ENCODE peak calls at places on chromosomes 13 and 19, in five cellular contexts. One of them, this sample, is unnamed.
A peak's percentile ranks its signal among the peaks of the same experiment; 100 is the strongest.

GRCh38 chr19:13121551-13122274 is 3.6 kb downstream of the NACC1 start:
- DNase-seq in mammary epithelial cell: no peak
- DNase-seq in tibial nerve: no peak
- DNase-seq in neural progenitor cell: no peak
- DNase-seq in transverse colon: no peak
- DNase-seq in this sample: no peak

GRCh38 chr19:41871573-41872383 is 5.3 kb upstream of the CD79A start:
- DNase-seq in neural progenitor cell: no peak
- DNase-seq in tibial nerve: no peak
- DNase-seq in mammary epithelial cell: no peak
- DNase-seq in transverse colon: peak; percentile 78
- DNase-seq in this sample: no peak

GRCh38 chr13:80840313-80840976 is 499.5 kb upstream of the SPRY2 start:
- DNase-seq in neural progenitor cell: peak; percentile 56
- DNase-seq in transverse colon: no peak
- DNase-seq in mammary epithelial cell: no peak
- DNase-seq in tibial nerve: peak; percentile 23
- DNase-seq in this sample: no peak

GRCh38 chr13:41071775-41072174 is 10.5 kb downstream of the WBP4 start:
- DNase-seq in tibial nerve: no peak
- DNase-seq in transverse colon: no peak
- DNase-seq in mammary epithelial cell: no peak
- DNase-seq in neural progenitor cell: no peak
- DNase-seq in this sample: no peak

GRCh38 chr19:10120538-10121198 is 969 bp upstream of the EIF3G start:
- DNase-seq in neural progenitor cell: no peak
- DNase-seq in mammary epithelial cell: peak; percentile 88
- DNase-seq in transverse colon: no peak
- DNase-seq in tibial nerve: no peak
- DNase-seq in this sample: peak; percentile 74

GRCh38 chr19:38319421-38320258 is at the start of gene KCNK6:
- DNase-seq in transverse colon: peak; percentile 82
- DNase-seq in neural progenitor cell: peak; percentile 78
- DNase-seq in tibial nerve: peak; percentile 22
- DNase-seq in mammary epithelial cell: peak; percentile 71
- DNase-seq in this sample: no peak

GRCh38 chr13:112067871-112068305 is 939 bp downstream of the SOX1 start:
- DNase-seq in tibial nerve: no peak
- DNase-seq in neural progenitor cell: peak; percentile 76
- DNase-seq in transverse colon: no peak
- DNase-seq in mammary epithelial cell: no peak
- DNase-seq in this sample: no peak

GRCh38 chr13:27183561-27184147 is 12.0 kb upstream of the USP12 start:
- DNase-seq in transverse colon: no peak
- DNase-seq in neural progenitor cell: no peak
- DNase-seq in mammary epithelial cell: no peak
- DNase-seq in tibial nerve: no peak
- DNase-seq in this sample: no peak

GRCh38 chr19:43482193-43482592 is 16.8 kb upstream of the LYPD3 start:
- DNase-seq in transverse colon: no peak
- DNase-seq in mammary epithelial cell: no peak
- DNase-seq in neural progenitor cell: no peak
- DNase-seq in tibial nerve: no peak
- DNase-seq in this sample: no peak

GRCh38 chr19:38658462-38659306 is 11.2 kb downstream of the ACTN4 start:
- DNase-seq in mammary epithelial cell: peak; percentile 99
- DNase-seq in tibial nerve: no peak
- DNase-seq in neural progenitor cell: no peak
- DNase-seq in transverse colon: peak; percentile 56
- DNase-seq in this sample: peak; percentile 91

GRCh38 chr19:46337487-46337886 is 9.4 kb upstream of the PPP5C start:
- DNase-seq in neural progenitor cell: no peak
- DNase-seq in transverse colon: no peak
- DNase-seq in tibial nerve: no peak
- DNase-seq in mammary epithelial cell: no peak
- DNase-seq in this sample: no peak

GRCh38 chr13:30020726-30021312 is 170.4 kb upstream of the UBL3 start:
- DNase-seq in neural progenitor cell: no peak
- DNase-seq in mammary epithelial cell: peak; percentile 76
- DNase-seq in tibial nerve: no peak
- DNase-seq in transverse colon: no peak
- DNase-seq in this sample: peak; percentile 37

GRCh38 chr19:778910-779653 is 18.2 kb upstream of the PTBP1 start:
- DNase-seq in neural progenitor cell: no peak
- DNase-seq in tibial nerve: peak; percentile 70
- DNase-seq in mammary epithelial cell: peak; percentile 95
- DNase-seq in transverse colon: peak; percentile 38
- DNase-seq in this sample: peak; percentile 92

GRCh38 chr19:10270616-10271394 is at the start of gene ICAM1:
- DNase-seq in neural progenitor cell: peak; percentile 71
- DNase-seq in mammary epithelial cell: peak; percentile 33
- DNase-seq in tibial nerve: peak; percentile 69
- DNase-seq in transverse colon: peak; percentile 88
- DNase-seq in this sample: peak; percentile 45

GRCh38 chr19:58181902-58182576 is 822 bp upstream of the ZNF274 start:
- DNase-seq in tibial nerve: peak; percentile 21
- DNase-seq in transverse colon: peak; percentile 42
- DNase-seq in neural progenitor cell: peak; percentile 47
- DNase-seq in mammary epithelial cell: peak; percentile 30
- DNase-seq in this sample: no peak

GRCh38 chr13:85260896-85261295 is 538.3 kb downstream of the SLITRK6 start:
- DNase-seq in neural progenitor cell: no peak
- DNase-seq in tibial nerve: no peak
- DNase-seq in transverse colon: no peak
- DNase-seq in mammary epithelial cell: no peak
- DNase-seq in this sample: no peak

GRCh38 chr19:52307275-52307674 is 10.3 kb downstream of the ZNF480 start:
- DNase-seq in neural progenitor cell: peak; percentile 16
- DNase-seq in tibial nerve: no peak
- DNase-seq in mammary epithelial cell: peak; percentile 17
- DNase-seq in transverse colon: no peak
- DNase-seq in this sample: no peak

GRCh38 chr19:7847664-7848063 is 17.6 kb downstream of the EVI5L start:
- DNase-seq in neural progenitor cell: no peak
- DNase-seq in tibial nerve: no peak
- DNase-seq in transverse colon: no peak
- DNase-seq in mammary epithelial cell: no peak
- DNase-seq in this sample: no peak

GRCh38 chr13:48660356-48661076 is 6.8 kb downstream of the CYSLTR2 start:
- DNase-seq in neural progenitor cell: no peak
- DNase-seq in mammary epithelial cell: no peak
- DNase-seq in transverse colon: no peak
- DNase-seq in tibial nerve: peak; percentile 31
- DNase-seq in this sample: no peak

GRCh38 chr19:290539-291521 is at the start of gene PLPP2:
- DNase-seq in mammary epithelial cell: peak; percentile 78
- DNase-seq in tibial nerve: no peak
- DNase-seq in transverse colon: peak; percentile 77
- DNase-seq in neural progenitor cell: peak; percentile 51
- DNase-seq in this sample: peak; percentile 72

GRCh38 chr13:93559718-93560117 is 333.1 kb downstream of the GPC6 start:
- DNase-seq in transverse colon: no peak
- DNase-seq in neural progenitor cell: no peak
- DNase-seq in tibial nerve: no peak
- DNase-seq in mammary epithelial cell: peak; percentile 92
- DNase-seq in this sample: peak; percentile 70

GRCh38 chr13:44022196-44022595 is 142.5 kb downstream of the LACC1 start:
- DNase-seq in neural progenitor cell: no peak
- DNase-seq in tibial nerve: no peak
- DNase-seq in transverse colon: no peak
- DNase-seq in mammary epithelial cell: no peak
- DNase-seq in this sample: no peak

GRCh38 chr13:45511310-45512147 is 46.8 kb downstream of the COG3 start:
- DNase-seq in transverse colon: no peak
- DNase-seq in mammary epithelial cell: peak; percentile 69
- DNase-seq in neural progenitor cell: peak; percentile 80
- DNase-seq in tibial nerve: peak; percentile 69
- DNase-seq in this sample: peak; percentile 58

GRCh38 chr13:78820541-78820940 is 161.6 kb upstream of the OBI1 start:
- DNase-seq in tibial nerve: no peak
- DNase-seq in neural progenitor cell: peak; percentile 25
- DNase-seq in transverse colon: no peak
- DNase-seq in mammary epithelial cell: no peak
- DNase-seq in this sample: no peak

DNA sequence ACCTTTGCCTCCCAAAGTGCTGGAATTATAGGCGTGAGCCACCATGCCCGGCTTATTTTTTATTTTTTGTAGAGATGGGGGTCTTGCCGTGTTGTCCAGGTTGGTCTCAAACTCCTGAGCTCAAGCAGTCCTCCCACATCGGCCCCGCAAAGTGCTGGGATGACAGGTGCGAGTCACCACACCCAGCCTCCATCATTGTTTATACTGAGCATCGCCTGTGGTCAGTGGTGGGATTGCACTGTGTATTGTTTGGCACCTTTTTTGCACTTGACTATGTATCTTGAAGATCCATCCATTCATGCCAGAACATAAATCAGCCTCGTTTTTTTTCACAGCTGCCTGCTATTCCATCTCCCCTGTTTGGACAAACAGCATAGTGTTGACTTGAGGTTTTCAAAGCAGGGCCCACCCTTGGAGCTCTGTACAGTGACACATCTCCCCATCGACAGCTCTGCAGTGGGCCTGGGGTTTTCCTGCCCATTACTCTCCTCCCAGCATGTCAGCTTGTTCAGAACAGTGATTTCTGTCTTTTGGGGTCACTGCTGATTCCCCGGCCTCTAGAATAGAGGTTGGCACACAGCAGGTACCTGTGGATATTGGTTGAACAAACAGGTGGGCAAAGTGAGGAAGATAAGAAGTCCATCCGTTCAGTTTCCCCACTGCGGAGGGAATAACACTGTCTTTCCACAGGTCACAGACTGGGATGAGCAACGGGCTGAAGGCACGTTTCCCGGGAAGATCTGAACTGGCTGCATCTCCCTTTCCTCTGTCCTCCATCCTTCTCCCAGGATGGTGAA is 8.2 kb upstream of the UPK1A start:
- DNase-seq in neural progenitor cell: no peak
- DNase-seq in tibial nerve: no peak
- DNase-seq in mammary epithelial cell: no peak
- DNase-seq in transverse colon: no peak
- DNase-seq in this sample: no peak
- TF ChIP-seq CTCF in neural progenitor cell: peak; percentile 9
- TF ChIP-seq CTCF in tibial nerve: no peak
- TF ChIP-seq CTCF in mammary epithelial cell: peak; percentile 14
- TF ChIP-seq CTCF in transverse colon: peak; percentile 14
- TF ChIP-seq CTCF in this sample: no peak

DNA sequence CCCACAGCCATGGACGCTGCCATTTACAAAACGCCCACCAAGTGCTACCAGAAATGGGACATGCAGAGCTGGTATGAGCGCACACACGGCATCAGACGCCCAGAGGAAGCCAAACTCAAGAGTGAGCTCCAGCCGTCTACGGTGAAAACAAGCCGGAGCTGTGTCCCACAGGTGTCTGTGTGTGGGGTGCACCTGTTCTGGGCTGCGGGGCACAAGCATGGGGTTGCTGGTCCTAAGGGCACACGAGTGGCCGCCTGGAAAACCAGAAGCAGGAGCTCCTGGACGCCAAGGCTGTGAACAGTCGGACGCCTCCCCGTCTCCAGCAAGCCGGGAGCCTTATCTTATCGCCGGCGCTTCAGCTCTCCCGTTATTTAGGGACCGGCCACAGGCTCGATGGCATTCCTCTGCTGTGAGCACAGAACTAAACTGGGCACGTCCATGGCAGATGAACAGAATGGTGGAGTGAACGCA is 1.3 kb downstream of the ADPRHL1 start:
- DNase-seq in neural progenitor cell: no peak
- DNase-seq in mammary epithelial cell: no peak
- DNase-seq in tibial nerve: no peak
- DNase-seq in transverse colon: no peak
- DNase-seq in this sample: no peak
- H3K27ac ChIP-seq in neural progenitor cell: no peak overlapping the region
- H3K27ac ChIP-seq in mammary epithelial cell: no peak overlapping the region
- H3K27ac ChIP-seq in tibial nerve: no peak overlapping the region
- H3K27ac ChIP-seq in transverse colon: no peak overlapping the region
- H3K27ac ChIP-seq in this sample: no peak overlapping the region

DNA sequence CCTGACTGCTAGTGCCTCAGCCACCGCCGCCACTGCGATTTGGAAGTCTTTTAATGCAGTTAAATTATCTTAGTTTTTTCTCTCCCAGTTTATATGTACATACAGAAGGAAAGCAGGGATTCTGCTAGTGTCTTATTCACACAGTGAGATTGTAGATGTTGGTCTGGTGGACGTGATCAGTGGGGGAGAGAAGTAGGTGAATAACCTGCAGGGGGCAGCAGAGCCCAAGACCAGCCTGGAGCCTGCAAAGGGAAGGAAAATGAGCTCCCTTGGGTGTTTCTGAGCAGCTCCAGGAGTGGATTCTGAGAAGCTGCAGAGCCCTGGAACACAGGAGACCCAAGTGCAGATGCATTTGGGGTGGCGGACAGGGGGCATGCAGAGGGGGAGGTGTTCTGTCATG is 26.3 kb downstream of the ZNF844 start:
- DNase-seq in mammary epithelial cell: peak; percentile 10
- DNase-seq in transverse colon: peak; percentile 58
- DNase-seq in tibial nerve: peak; percentile 61
- DNase-seq in neural progenitor cell: peak; percentile 77
- DNase-seq in this sample: no peak
- TF ChIP-seq CTCF in mammary epithelial cell: no peak
- TF ChIP-seq CTCF in transverse colon: peak; percentile 30
- TF ChIP-seq CTCF in tibial nerve: peak; percentile 45
- TF ChIP-seq CTCF in neural progenitor cell: peak; percentile 77
- TF ChIP-seq CTCF in this sample: no peak

DNA sequence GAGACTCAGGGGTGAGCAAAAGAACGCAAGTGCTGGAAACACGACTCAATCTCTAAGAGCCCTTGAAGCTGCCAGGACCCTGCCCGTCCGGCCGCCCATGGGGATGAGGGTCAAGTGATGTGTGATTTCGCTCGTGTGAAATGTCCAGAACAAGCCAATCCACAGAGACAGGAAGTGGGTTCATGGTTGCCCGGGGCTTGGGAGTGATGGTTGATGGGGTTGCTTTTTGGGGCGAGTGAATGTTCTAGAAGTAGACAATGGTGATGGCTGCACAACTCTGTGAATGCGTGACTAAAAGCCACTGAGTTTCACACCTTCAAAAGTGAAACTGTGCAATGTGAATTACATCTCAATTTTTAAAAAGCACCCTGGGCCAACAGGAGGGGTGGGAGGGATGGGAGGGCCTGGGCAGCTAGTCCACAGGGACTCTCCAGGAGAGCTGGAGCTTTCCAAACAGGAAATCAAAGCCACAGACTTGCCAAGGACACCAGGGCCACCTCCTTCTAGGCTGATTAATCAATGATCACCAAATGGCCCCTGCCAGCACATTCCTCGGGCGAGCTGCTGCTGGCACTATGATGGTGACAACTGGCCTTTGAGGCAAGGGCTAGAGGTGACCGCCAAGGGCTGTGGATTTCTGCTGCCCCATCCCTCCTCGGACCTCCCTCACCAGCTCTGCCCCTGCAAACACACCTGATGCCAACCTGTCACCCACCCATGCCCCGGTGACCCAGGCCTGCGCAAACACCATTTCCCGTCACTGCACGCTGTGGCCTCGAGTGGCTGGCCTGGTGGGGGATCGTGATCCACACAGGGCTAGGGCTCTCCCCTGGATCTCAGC is 14.0 kb downstream of the DPP9 start:
- DNase-seq in transverse colon: no peak
- DNase-seq in mammary epithelial cell: no peak
- DNase-seq in tibial nerve: no peak
- DNase-seq in neural progenitor cell: no peak
- DNase-seq in this sample: no peak
- H3K27ac ChIP-seq in transverse colon: peak overlapping the region; percentile 76
- H3K27ac ChIP-seq in mammary epithelial cell: peak overlapping the region; percentile 65
- H3K27ac ChIP-seq in tibial nerve: no peak overlapping the region
- H3K27ac ChIP-seq in neural progenitor cell: no peak overlapping the region
- H3K27ac ChIP-seq in this sample: peak overlapping the region; percentile 100

This sample was measured in RWPE1.